ENCODE peak calls at places on chromosomes 2 and 18, in four cellular contexts. C is HepG2, B is K562, Q is H1. F is an unnamed sample.

GRCh38 chr2:222907790-222908431 is 47.1 kb downstream of the ACSL3 start:
- DNase-seq in C (peak), B (no peak), Q (no peak), F (no peak)

GRCh38 chr2:207133862-207134519 is 31.8 kb downstream of the KLF7 start:
- DNase-seq in C (no peak), B (no peak), Q (no peak), F (no peak)

GRCh38 chr2:740446-741293 is 63.5 kb upstream of the TMEM18 start:
- DNase-seq in C (peak), B (peak), Q (peak), F (peak)

GRCh38 chr2:152098798-152099654 is at the start of gene CACNB4:
- DNase-seq in C (no peak), B (no peak), Q (peak), F (no peak)

GRCh38 chr2:201697899-201698298 is 545 bp downstream of the MPP4 start:
- DNase-seq in C (no peak), B (no peak), Q (no peak), F (no peak)

GRCh38 chr2:196242131-196242620 is 70.8 kb upstream of the STK17B start:
- DNase-seq in C (no peak), B (no peak), Q (no peak), F (no peak)

GRCh38 chr2:220783651-220784050 is 788.5 kb downstream of the EPHA4 start:
- DNase-seq in C (no peak), B (no peak), Q (no peak), F (no peak)

GRCh38 chr2:152075427-152076050 is 23.3 kb downstream of the CACNB4 start:
- DNase-seq in C (no peak), B (no peak), Q (no peak), F (no peak)

GRCh38 chr2:98579926-98580325 is 28.4 kb downstream of the COA5 start:
- DNase-seq in C (no peak), B (no peak), Q (peak), F (no peak)

GRCh38 chr2:200471324-200471848 is 38.5 kb downstream of the KCTD18 start:
- DNase-seq in C (peak), B (peak), Q (no peak), F (peak)

GRCh38 chr2:128638741-128639477 is 320.2 kb upstream of the HS6ST1 start:
- DNase-seq in C (no peak), B (no peak), Q (peak), F (no peak)

GRCh38 chr18:44852818-44853217 is 172.1 kb downstream of the SETBP1 start:
- DNase-seq in C (no peak), B (no peak), Q (no peak), F (no peak)

GRCh38 chr2:175931751-175932295 is 70.2 kb downstream of the LNPK start:
- DNase-seq in C (no peak), B (no peak), Q (no peak), F (no peak)

GRCh38 chr18:8401606-8402005 is 207.6 kb upstream of the RAB12 start:
- DNase-seq in C (no peak), B (no peak), Q (no peak), F (no peak)

GRCh38 chr18:13427354-13427753 is 208.8 kb downstream of the LDLRAD4 start:
- DNase-seq in C (no peak), B (no peak), Q (no peak), F (no peak)

GRCh38 chr2:200274116-200275075 is 32.1 kb upstream of the SPATS2L start:
- DNase-seq in C (peak), B (no peak), Q (no peak), F (no peak)

GRCh38 chr2:165953306-165953654 is 296 bp downstream of the TTC21B start:
- DNase-seq in C (peak), B (no peak), Q (no peak), F (peak)

GRCh38 chr18:74499633-74500032 is 3.5 kb downstream of the CNDP2 start:
- DNase-seq in C (no peak), B (peak), Q (no peak), F (no peak)

GRCh38 chr2:205129531-205129930 is 552.8 kb upstream of the NRP2 start:
- DNase-seq in C (no peak), B (no peak), Q (no peak), F (no peak)

GRCh38 chr2:2286592-2286991 is 44.5 kb downstream of the MYT1L start:
- DNase-seq in C (no peak), B (no peak), Q (no peak), F (no peak)

GRCh38 chr2:103235283-103235682 is 473.5 kb downstream of the TMEM182 start:
- DNase-seq in C (no peak), B (no peak), Q (no peak), F (no peak)

GRCh38 chr2:25374827-25375226 is 33.1 kb upstream of the DNMT3A start:
- DNase-seq in C (no peak), B (no peak), Q (no peak), F (no peak)
- H3K27ac ChIP-seq in C (no peak), B (no peak), Q (no peak), F (no peak)

DNA sequence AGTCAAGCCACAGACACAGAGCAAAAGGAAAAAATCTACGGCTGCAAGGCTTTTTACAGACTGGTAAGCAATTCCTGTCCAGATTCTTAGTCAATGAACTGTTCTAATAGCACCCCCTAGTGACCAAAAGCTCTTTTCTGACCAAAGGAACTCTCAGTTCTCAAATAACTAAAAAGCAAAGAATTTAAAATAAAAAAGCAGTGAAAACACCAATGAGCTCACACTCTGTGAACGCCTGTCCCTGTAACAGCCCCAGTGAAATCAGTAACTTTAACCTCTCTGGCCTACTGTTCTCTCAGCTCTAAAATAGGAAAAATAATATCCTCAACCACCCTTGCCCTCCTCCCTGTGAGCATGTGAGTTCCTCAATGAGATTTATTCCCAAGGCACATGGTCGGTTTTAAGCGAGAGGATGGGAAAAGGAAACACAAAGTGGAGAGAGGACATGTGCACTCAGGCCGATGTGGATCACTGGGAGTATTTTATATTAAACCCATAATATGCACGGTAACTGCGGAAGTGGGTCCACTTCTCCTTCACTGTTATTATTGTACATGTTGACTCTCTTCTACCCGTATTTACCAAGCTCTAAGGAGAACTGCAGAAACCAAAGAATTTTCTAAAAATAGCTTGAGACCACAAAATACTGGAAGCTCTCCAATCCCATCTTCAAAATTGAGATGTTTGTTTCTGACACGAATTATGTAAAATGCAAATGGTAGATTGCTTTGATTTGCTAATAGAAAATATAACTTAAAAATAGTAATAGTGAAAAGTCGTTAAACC is 128.5 kb downstream of the STK39 start:
- DNase-seq in C (peak), B (peak), Q (peak), F (peak)
- TF ChIP-seq FOSL1 in C (no peak), B (no peak), Q (no peak), F (no peak)

GRCh38 chr2:235157746-235158482 is 206.1 kb downstream of the SH3BP4 start:
- DNase-seq in C (no peak), B (no peak), Q (no peak), F (no peak)

GRCh38 chr2:235162544-235163197 is 210.9 kb downstream of the SH3BP4 start:
- DNase-seq in C (no peak), B (no peak), Q (no peak), F (no peak)

GRCh38 chr2:235161565-235161964 is 209.7 kb downstream of the SH3BP4 start:
- DNase-seq in C (no peak), B (no peak), Q (no peak), F (no peak)

GRCh38 chr2:235162070-235162469 is 210.3 kb downstream of the SH3BP4 start:
- DNase-seq in C (no peak), B (no peak), Q (no peak), F (no peak)

DNA sequence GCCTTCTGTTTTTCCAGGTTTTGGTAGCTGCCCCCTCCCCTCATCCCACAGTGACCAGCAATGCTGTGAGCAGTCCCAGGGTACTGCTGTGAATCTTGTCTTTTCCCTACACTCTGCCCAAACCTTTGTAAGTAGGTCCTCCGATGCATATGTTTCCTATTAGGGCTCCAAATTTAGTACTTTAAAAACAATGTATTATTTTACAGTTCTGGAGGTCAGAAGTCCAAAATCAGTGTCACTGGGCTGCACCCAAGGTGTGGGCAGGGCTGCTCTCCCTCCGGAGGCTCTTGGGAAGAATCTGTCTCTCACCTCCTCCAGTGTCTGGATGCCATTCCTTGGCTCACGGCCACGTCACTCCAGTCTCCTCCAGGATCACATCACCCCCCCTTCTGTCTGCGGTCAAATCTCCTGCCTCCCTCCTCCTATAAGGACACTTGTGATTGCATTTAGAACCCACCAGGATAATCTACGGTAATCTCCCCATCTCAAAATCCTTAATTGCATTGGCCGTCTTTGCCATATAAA is 208.5 kb downstream of the SH3BP4 start:
- DNase-seq in C (no peak), B (no peak), Q (no peak), F (no peak)
- H3K4me2 ChIP-seq in C (no peak), B (no peak), Q (no peak), F (no peak)

GRCh38 chr2:234451852-234452625 is 44.8 kb downstream of the ARL4C start:
- DNase-seq in C (no peak), B (no peak), Q (no peak), F (no peak)

GRCh38 chr2:234453216-234453615 is 43.7 kb downstream of the ARL4C start:
- DNase-seq in C (no peak), B (no peak), Q (no peak), F (no peak)

GRCh38 chr2:234451242-234451641 is 45.6 kb downstream of the ARL4C start:
- DNase-seq in C (no peak), B (no peak), Q (no peak), F (no peak)

GRCh38 chr2:234457421-234457820 is 39.5 kb downstream of the ARL4C start:
- DNase-seq in C (no peak), B (no peak), Q (no peak), F (no peak)

GRCh38 chr2:234454433-234454832 is 42.4 kb downstream of the ARL4C start:
- DNase-seq in C (no peak), B (no peak), Q (no peak), F (no peak)
- H3K27ac ChIP-seq in C (no peak), B (no peak), Q (no peak), F (no peak)

GRCh38 chr2:126244937-126245336 is 411.0 kb upstream of the GYPC start:
- DNase-seq in C (peak), B (peak), Q (peak), F (no peak)
- TF ChIP-seq FOSL1 in C (no peak), B (no peak), Q (no peak), F (no peak)

DNA sequence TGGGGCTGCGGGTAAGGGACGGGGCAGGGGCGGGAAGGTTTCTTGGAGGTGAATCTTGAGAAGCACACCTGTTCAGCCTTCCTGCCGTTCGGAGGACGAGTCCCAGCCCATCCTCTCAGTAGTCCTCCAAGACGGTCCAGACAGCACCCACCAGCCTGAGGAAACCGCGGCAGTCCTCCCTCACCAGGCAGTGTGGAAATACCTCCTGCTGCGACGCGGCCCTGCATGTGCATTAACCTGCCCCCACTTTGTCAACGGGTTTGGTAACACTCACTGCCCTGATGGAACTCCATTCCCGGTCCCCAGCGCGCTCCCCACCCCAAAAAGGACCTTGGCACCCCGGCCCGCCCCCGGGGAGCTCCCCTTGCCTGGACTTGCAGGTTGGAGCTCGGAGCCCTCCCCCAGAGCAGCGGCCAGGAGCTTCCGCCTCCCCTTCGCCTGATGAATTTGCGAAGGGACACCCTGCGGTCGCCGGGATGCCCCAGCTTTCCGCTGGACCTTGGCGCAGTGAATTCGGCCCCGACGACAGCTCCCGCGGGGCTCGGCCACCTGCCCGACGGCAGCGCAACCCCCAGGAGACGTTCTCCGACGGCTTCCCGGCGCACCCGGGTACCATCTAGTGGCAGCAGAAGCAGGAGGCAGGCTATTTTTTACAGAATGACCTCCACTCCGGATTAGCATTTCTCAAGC is 31.5 kb downstream of the ACVR1C start:
- DNase-seq in C (no peak), B (peak), Q (peak), F (no peak)
- H3K4me2 ChIP-seq in C (no peak), B (no peak), Q (no peak), F (no peak)

GRCh38 chr2:37816036-37816435 is 109.1 kb upstream of the RMDN2 start:
- DNase-seq in C (no peak), B (no peak), Q (no peak), F (no peak)

GRCh38 chr2:37809931-37810570 is 115.0 kb upstream of the RMDN2 start:
- DNase-seq in C (no peak), B (no peak), Q (no peak), F (no peak)

GRCh38 chr2:37812414-37812813 is 112.7 kb upstream of the RMDN2 start:
- DNase-seq in C (no peak), B (no peak), Q (no peak), F (no peak)

GRCh38 chr2:37816686-37817085 is 108.4 kb upstream of the RMDN2 start:
- DNase-seq in C (no peak), B (no peak), Q (no peak), F (no peak)

GRCh38 chr2:37812941-37813730 is 112.0 kb upstream of the RMDN2 start:
- DNase-seq in C (no peak), B (no peak), Q (no peak), F (no peak)
- H3K27ac ChIP-seq in C (no peak), B (no peak), Q (no peak), F (no peak)

GRCh38 chr2:232400244-232401015 is 6.2 kb upstream of the ALPG start:
- DNase-seq in C (no peak), B (no peak), Q (no peak), F (no peak)
- TF ChIP-seq FOSL1 in C (no peak), B (no peak), Q (no peak), F (no peak)